ENCODE peak calls at places on chromosomes 11 and 22, in four cellular contexts. K, D, Y and V are unnamed samples.

GRCh38 chr11:74559110-74559933 is 33.1 kb upstream of the POLD3 start:
- DNase-seq in D (no peak), K (no peak), Y (peak; percentile 38), V (no peak)

GRCh38 chr22:24102366-24103200 is 78.7 kb upstream of the SUSD2 start:
- DNase-seq in K (no peak), Y (no peak), D (peak; percentile 36), V (no peak)

GRCh38 chr11:74592441-74593362 is at the start of gene POLD3:
- DNase-seq in D (peak; percentile 99), K (peak; percentile 86), Y (peak; percentile 91), V (peak; percentile 96)

GRCh38 chr22:32204211-32204855 is 540 bp downstream of the RFPL2 start:
- DNase-seq in K (no peak), Y (no peak), D (no peak), V (no peak)

GRCh38 chr11:76752321-76753175 is 30.6 kb upstream of the TSKU start:
- DNase-seq in D (peak; percentile 83), K (no peak), Y (peak; percentile 82), V (no peak)

GRCh38 chr11:79708319-79708928 is 267.6 kb upstream of the TENM4 start:
- DNase-seq in K (peak; percentile 36), D (no peak), Y (peak; percentile 31), V (peak; percentile 19)

GRCh38 chr22:38868886-38869381 is 3.1 kb downstream of the CBX6 start:
- DNase-seq in D (peak; percentile 95), Y (peak; percentile 81), K (peak; percentile 45), V (peak; percentile 74)

GRCh38 chr11:117096973-117097566 is 1.2 kb downstream of the SIK3 start:
- DNase-seq in Y (peak; percentile 14), K (no peak), D (no peak), V (no peak)

GRCh38 chr11:43573233-43573632 is 107.3 kb upstream of the HSD17B12 start:
- DNase-seq in Y (peak; percentile 49), K (peak; percentile 42), D (no peak), V (no peak)

GRCh38 chr11:7488681-7489080 is 3.4 kb downstream of the OLFML1 start:
- DNase-seq in K (no peak), D (no peak), Y (no peak), V (no peak)

GRCh38 chr11:62157603-62158002 is 32.4 kb upstream of the SCGB1D1 start:
- DNase-seq in K (no peak), D (no peak), Y (no peak), V (no peak)

GRCh38 chr11:94926271-94926625 is 47.1 kb downstream of the CWC15 start:
- DNase-seq in D (no peak), K (no peak), Y (peak; percentile 33), V (no peak)

GRCh38 chr11:33553486-33553885 is 147.1 kb downstream of the C11orf91 start:
- DNase-seq in Y (peak; percentile 77), D (no peak), K (no peak), V (no peak)

GRCh38 chr11:6315811-6316425 is 4.4 kb downstream of the CAVIN3 start:
- DNase-seq in K (peak; percentile 3), Y (peak; percentile 77), D (peak; percentile 79), V (peak; percentile 69)

GRCh38 chr11:69559181-69559580 is 77.7 kb downstream of the LINC01488 start:
- DNase-seq in K (no peak), Y (no peak), D (no peak), V (no peak)

GRCh38 chr22:49975543-49976389 is 15.2 kb downstream of the PIM3 start:
- DNase-seq in D (peak; percentile 82), Y (peak; percentile 28), K (no peak), V (no peak)

GRCh38 chr11:125807909-125808308 is 20.0 kb downstream of the PATE3 start:
- DNase-seq in Y (peak; percentile 4), K (no peak), D (no peak), V (no peak)

GRCh38 chr11:10294289-10294953 is 402 bp upstream of the SBF2 start:
- DNase-seq in K (no peak), D (peak; percentile 85), Y (peak; percentile 83), V (no peak)

GRCh38 chr11:16382638-16383380 is 26.5 kb upstream of the SOX6 start:
- DNase-seq in D (no peak), K (no peak), Y (no peak), V (no peak)

GRCh38 chr11:116193321-116194114 is 579.3 kb downstream of the BUD13 start:
- DNase-seq in D (no peak), K (no peak), Y (peak; percentile 11), V (peak; percentile 47)

GRCh38 chr11:71201231-71201630 is 51.1 kb downstream of the SHANK2 start:
- DNase-seq in D (peak; percentile 58), Y (no peak), K (no peak), V (no peak)